ENCODE peak calls at places on chromosome 15, in ten cellular contexts. X is stimulated activated CD8-positive, alpha-beta memory T cell treated with anti-CD3 and anti-CD28 coated beads, Interleukin-4, amount 100 ng/mL, for 24 hours; O is progenitor cell of endocrine pancreas; U is HFFc6; W is naive thymus-derived CD8-positive, alpha-beta T cell; B is posterior cingulate gyrus; H is stimulated activated CD4-positive, alpha-beta T cell treated with anti-CD3 and anti-CD28 coated beads, TNF-alpha, amount 100 ng/mL, for 4 hours; A is Jurkat, Clone E6-1; F is T1000; Z is uterus. P is an unnamed sample.

GRCh38 chr15:96285306-96285705 is 45.2 kb upstream of the NR2F2 start:
- DNase-seq in A (no peak), Z (peak), F (peak), B (no peak), W (no peak), X (no peak), O (no peak), U (peak), H (no peak), P (no peak)

GRCh38 chr15:93072440-93073394 is 16.3 kb downstream of the RGMA start:
- DNase-seq in B (peak), Z (peak), A (no peak), X (no peak), O (peak), U (peak), H (no peak), W (no peak), F (peak), P (peak)

GRCh38 chr15:36390491-36390890 is 188.9 kb upstream of the CDIN1 start:
- DNase-seq in F (no peak), U (no peak), H (no peak), W (no peak), A (no peak), O (no peak), Z (no peak), X (no peak), B (no peak), P (no peak)

GRCh38 chr15:80138962-80139361 is 13.8 kb upstream of the FAH start:
- DNase-seq in U (no peak), B (no peak), A (no peak), H (no peak), W (no peak), F (no peak), X (no peak), O (no peak), Z (no peak), P (no peak)

GRCh38 chr15:68994149-68994548 is 20.3 kb upstream of the NOX5 start:
- DNase-seq in X (no peak), B (no peak), U (peak), W (no peak), Z (no peak), F (peak), O (no peak), H (no peak), A (no peak), P (no peak)

GRCh38 chr15:33621156-33621555 is 310.4 kb downstream of the RYR3 start:
- DNase-seq in A (no peak), Z (no peak), O (no peak), F (no peak), W (no peak), B (no peak), H (no peak), U (no peak), X (no peak), P (no peak)

GRCh38 chr15:29133321-29133720 is 136.3 kb downstream of the NSMCE3 start:
- DNase-seq in B (peak), F (no peak), W (no peak), X (no peak), Z (no peak), U (no peak), A (no peak), O (no peak), H (no peak), P (no peak)

GRCh38 chr15:78866824-78867223 is 5.9 kb upstream of the MORF4L1 start:
- DNase-seq in A (no peak), Z (no peak), W (no peak), O (no peak), F (no peak), U (no peak), B (no peak), H (no peak), X (no peak), P (no peak)

GRCh38 chr15:50137330-50137761 is 18.3 kb upstream of the ATP8B4 start:
- DNase-seq in U (peak), H (no peak), A (no peak), W (no peak), F (peak), B (no peak), Z (no peak), O (no peak), X (no peak), P (no peak)

GRCh38 chr15:75025102-75025501 is 1.7 kb downstream of the PPCDC start:
- DNase-seq in F (no peak), A (no peak), U (no peak), H (no peak), B (no peak), X (no peak), Z (no peak), W (no peak), O (no peak), P (no peak)

GRCh38 chr15:35317217-35317616 is 228.7 kb downstream of the DPH6 start:
- DNase-seq in Z (no peak), H (no peak), B (no peak), U (no peak), X (no peak), F (no peak), O (no peak), W (no peak), A (no peak), P (no peak)

GRCh38 chr15:77966540-77967290 is 110.8 kb downstream of the TBC1D2B start:
- DNase-seq in H (no peak), B (peak), O (no peak), W (peak), U (peak), X (peak), Z (peak), F (no peak), A (peak), P (no peak)

GRCh38 chr15:89430530-89431341 is 65.6 kb downstream of the RHCG start:
- DNase-seq in B (peak), F (peak), A (peak), Z (peak), U (peak), X (peak), H (peak), W (peak), O (peak), P (peak)

P was measured in NCI-H748 treated with DMSO at 0.1 percent for 48 hours.